ENCODE peak calls at places on chromosomes 6 and 20, in six cellular contexts. One of them, this sample, is unnamed.

GRCh38 chr6:28988536-28989415 is 16.3 kb downstream of the ZNF311 start:
- DNase-seq in GM12878: no peak
- DNase-seq in cardiac fibroblast: peak
- DNase-seq in heart left ventricle: peak
- DNase-seq in spleen: peak
- DNase-seq in Peyer's patch: peak
- DNase-seq in this sample: peak

GRCh38 chr6:151391471-151392428 is at the start of gene ZBTB2:
- DNase-seq in GM12878: no peak
- DNase-seq in cardiac fibroblast: peak
- DNase-seq in spleen: peak
- DNase-seq in heart left ventricle: peak
- DNase-seq in Peyer's patch: peak
- DNase-seq in this sample: peak

GRCh38 chr6:34414999-34415858 is 10.6 kb downstream of the RPS10 start:
- DNase-seq in heart left ventricle: peak
- DNase-seq in Peyer's patch: peak
- DNase-seq in spleen: no peak
- DNase-seq in GM12878: no peak
- DNase-seq in cardiac fibroblast: peak
- DNase-seq in this sample: peak

GRCh38 chr6:134719850-134720249 is 230.1 kb downstream of the ALDH8A1 start:
- DNase-seq in cardiac fibroblast: peak
- DNase-seq in GM12878: no peak
- DNase-seq in Peyer's patch: no peak
- DNase-seq in heart left ventricle: no peak
- DNase-seq in spleen: no peak
- DNase-seq in this sample: no peak

GRCh38 chr6:100695445-100695844 is 185.7 kb downstream of the ASCC3 start:
- DNase-seq in cardiac fibroblast: peak
- DNase-seq in Peyer's patch: no peak
- DNase-seq in spleen: no peak
- DNase-seq in GM12878: no peak
- DNase-seq in heart left ventricle: no peak
- DNase-seq in this sample: no peak

GRCh38 chr20:38032585-38033329 is 499 bp downstream of the TTI1 start:
- DNase-seq in heart left ventricle: no peak
- DNase-seq in spleen: peak
- DNase-seq in cardiac fibroblast: peak
- DNase-seq in Peyer's patch: no peak
- DNase-seq in GM12878: no peak
- DNase-seq in this sample: peak

GRCh38 chr20:8519887-8520286 is 387.8 kb downstream of the PLCB1 start:
- DNase-seq in GM12878: no peak
- DNase-seq in heart left ventricle: no peak
- DNase-seq in spleen: no peak
- DNase-seq in cardiac fibroblast: no peak
- DNase-seq in Peyer's patch: no peak
- DNase-seq in this sample: peak

GRCh38 chr6:34836451-34836850 is 44.6 kb downstream of the BLTP3A start:
- DNase-seq in heart left ventricle: no peak
- DNase-seq in spleen: no peak
- DNase-seq in cardiac fibroblast: no peak
- DNase-seq in GM12878: no peak
- DNase-seq in Peyer's patch: no peak
- DNase-seq in this sample: no peak

GRCh38 chr6:116111552-116112528 is 11.2 kb downstream of the NT5DC1 start:
- DNase-seq in Peyer's patch: peak
- DNase-seq in GM12878: no peak
- DNase-seq in heart left ventricle: no peak
- DNase-seq in cardiac fibroblast: peak
- DNase-seq in spleen: no peak
- DNase-seq in this sample: peak

GRCh38 chr6:156280131-156280530 is 497.0 kb upstream of the ARID1B start:
- DNase-seq in Peyer's patch: no peak
- DNase-seq in spleen: no peak
- DNase-seq in cardiac fibroblast: no peak
- DNase-seq in heart left ventricle: no peak
- DNase-seq in GM12878: no peak
- DNase-seq in this sample: peak

GRCh38 chr6:46016063-46016608 is 476 bp upstream of the CLIC5 start:
- DNase-seq in spleen: no peak
- DNase-seq in Peyer's patch: no peak
- DNase-seq in cardiac fibroblast: no peak
- DNase-seq in heart left ventricle: no peak
- DNase-seq in GM12878: no peak
- DNase-seq in this sample: no peak

GRCh38 chr6:11244387-11245126 is 12.1 kb upstream of the NEDD9 start:
- DNase-seq in cardiac fibroblast: no peak
- DNase-seq in Peyer's patch: no peak
- DNase-seq in spleen: no peak
- DNase-seq in GM12878: no peak
- DNase-seq in heart left ventricle: no peak
- DNase-seq in this sample: no peak

GRCh38 chr6:142874676-142875075 is 70.3 kb downstream of the HIVEP2 start:
- DNase-seq in Peyer's patch: peak
- DNase-seq in spleen: no peak
- DNase-seq in GM12878: no peak
- DNase-seq in cardiac fibroblast: no peak
- DNase-seq in heart left ventricle: no peak
- DNase-seq in this sample: no peak

GRCh38 chr6:156776470-156776840 is 723 bp upstream of the ARID1B start:
- DNase-seq in heart left ventricle: no peak
- DNase-seq in cardiac fibroblast: peak
- DNase-seq in GM12878: no peak
- DNase-seq in Peyer's patch: no peak
- DNase-seq in spleen: no peak
- DNase-seq in this sample: peak

GRCh38 chr20:37901667-37902503 is 1.0 kb upstream of the VSTM2L start:
- DNase-seq in spleen: no peak
- DNase-seq in cardiac fibroblast: peak
- DNase-seq in GM12878: no peak
- DNase-seq in heart left ventricle: no peak
- DNase-seq in Peyer's patch: peak
- DNase-seq in this sample: peak

DNA sequence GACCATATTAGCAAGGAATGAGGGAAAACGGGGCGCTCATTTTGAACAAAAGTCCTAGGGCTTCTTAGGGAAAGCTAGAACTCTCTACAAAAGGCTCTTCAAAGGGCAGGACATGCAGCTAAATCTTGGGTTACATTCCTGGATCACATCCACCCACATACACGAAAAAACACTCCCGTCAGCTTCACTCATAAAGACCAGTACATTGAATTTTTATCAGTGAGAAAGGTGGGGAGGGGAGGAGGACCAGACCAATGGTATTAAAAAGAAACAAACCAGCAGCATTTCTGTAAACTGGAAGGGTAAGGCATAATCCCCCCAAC is 31.7 kb downstream of the MYLK4 start:
- DNase-seq in heart left ventricle: no peak
- DNase-seq in cardiac fibroblast: peak
- DNase-seq in GM12878: no peak
- DNase-seq in Peyer's patch: no peak
- DNase-seq in spleen: no peak
- DNase-seq in this sample: no peak
- H3K4me3 ChIP-seq in heart left ventricle: no peak
- H3K4me3 ChIP-seq in cardiac fibroblast: no peak
- H3K4me3 ChIP-seq in GM12878: no peak
- H3K4me3 ChIP-seq in Peyer's patch: no peak
- H3K4me3 ChIP-seq in spleen: no peak
- H3K4me3 ChIP-seq in this sample: no peak

GRCh38 chr20:22438926-22439325 is 145.4 kb downstream of the FOXA2 start:
- DNase-seq in GM12878: no peak
- DNase-seq in Peyer's patch: no peak
- DNase-seq in cardiac fibroblast: no peak
- DNase-seq in spleen: no peak
- DNase-seq in heart left ventricle: no peak
- DNase-seq in this sample: peak
- TF ChIP-seq CTCF in GM12878: peak
- TF ChIP-seq CTCF in Peyer's patch: no peak
- TF ChIP-seq CTCF in cardiac fibroblast: peak
- TF ChIP-seq CTCF in spleen: no peak
- TF ChIP-seq CTCF in heart left ventricle: no peak
- TF ChIP-seq CTCF in this sample: peak

DNA sequence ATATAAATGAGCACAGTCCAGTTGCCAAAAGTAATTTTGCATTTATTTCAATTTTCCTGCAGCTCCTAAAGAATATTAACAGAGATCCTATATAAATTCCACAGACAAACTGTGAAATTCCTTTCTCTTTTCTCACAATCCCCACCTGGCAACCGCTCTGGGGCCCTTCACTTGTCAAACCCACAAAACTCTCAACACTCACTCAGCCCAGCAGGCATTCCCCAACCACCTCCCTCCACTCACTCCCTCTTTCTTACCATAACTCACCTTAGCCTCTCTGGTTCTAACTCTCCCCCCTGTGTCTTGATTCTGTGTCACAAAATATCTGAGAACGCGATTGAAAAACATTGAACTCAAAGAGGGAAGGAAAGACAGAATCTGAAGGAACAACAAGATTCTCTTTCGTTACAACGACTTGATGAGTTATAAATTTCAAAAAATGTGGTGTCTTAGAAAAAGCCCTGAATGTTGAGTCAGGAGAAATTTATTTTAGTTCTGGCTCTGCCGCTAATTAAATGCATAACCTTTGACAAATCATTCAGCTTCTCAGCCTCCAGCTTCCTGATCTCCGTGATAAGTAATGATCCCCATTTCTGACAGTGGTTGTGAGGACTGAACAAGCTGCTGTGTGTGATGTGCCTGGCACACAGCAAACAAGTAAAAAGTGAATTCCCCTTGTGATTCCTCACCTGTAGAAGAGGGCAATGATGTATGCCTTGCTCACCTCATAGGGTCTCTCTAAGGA is 87.9 kb downstream of the UNC5CL start:
- DNase-seq in GM12878: no peak
- DNase-seq in Peyer's patch: no peak
- DNase-seq in cardiac fibroblast: no peak
- DNase-seq in heart left ventricle: no peak
- DNase-seq in spleen: no peak
- DNase-seq in this sample: no peak
- H3K4me3 ChIP-seq in GM12878: no peak
- H3K4me3 ChIP-seq in Peyer's patch: no peak
- H3K4me3 ChIP-seq in cardiac fibroblast: no peak
- H3K4me3 ChIP-seq in heart left ventricle: no peak
- H3K4me3 ChIP-seq in spleen: no peak
- H3K4me3 ChIP-seq in this sample: no peak

DNA sequence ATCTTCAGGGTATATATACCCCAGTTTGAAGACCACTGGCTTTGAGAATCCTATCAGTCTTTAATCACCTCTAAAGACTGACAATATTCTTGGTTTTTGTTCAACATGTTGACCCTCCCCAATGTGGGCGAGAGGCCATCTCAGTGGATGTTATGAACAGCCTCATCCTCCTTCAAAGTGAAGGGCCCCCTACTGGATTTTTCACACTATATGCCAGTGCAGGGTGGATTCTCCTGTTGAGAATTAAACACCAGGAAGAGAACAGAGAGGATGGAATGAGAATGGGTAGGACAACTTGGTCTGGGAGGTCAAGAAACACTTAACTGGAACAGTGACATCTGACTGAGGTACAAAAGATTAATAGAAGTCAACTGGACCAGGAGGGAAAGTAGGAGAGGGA is 327.1 kb downstream of the MAFB start:
- DNase-seq in GM12878: no peak
- DNase-seq in spleen: no peak
- DNase-seq in Peyer's patch: no peak
- DNase-seq in heart left ventricle: no peak
- DNase-seq in cardiac fibroblast: no peak
- DNase-seq in this sample: no peak
- TF ChIP-seq CTCF in GM12878: no peak
- TF ChIP-seq CTCF in spleen: no peak
- TF ChIP-seq CTCF in Peyer's patch: no peak
- TF ChIP-seq CTCF in heart left ventricle: no peak
- TF ChIP-seq CTCF in cardiac fibroblast: no peak
- TF ChIP-seq CTCF in this sample: no peak

DNA sequence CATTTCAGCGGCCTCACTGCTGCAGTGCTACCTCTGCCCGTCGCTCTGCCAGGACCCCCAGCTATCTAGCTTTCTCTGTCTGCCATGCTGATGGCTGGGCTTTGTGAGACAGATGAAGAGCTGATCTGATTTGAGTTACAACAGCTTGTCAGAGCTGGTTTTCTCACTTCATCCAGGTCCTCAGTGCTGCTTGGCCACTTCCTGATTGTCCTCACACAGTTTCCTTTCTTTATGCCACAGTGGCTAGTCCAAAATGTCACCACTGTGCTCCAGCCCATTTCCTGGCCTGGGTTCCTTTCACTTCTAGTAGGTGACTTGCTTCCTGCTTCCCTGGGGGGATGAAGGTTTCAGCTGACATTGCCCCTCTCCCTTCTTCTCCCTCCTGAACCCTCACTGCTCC is 35.4 kb downstream of the FNDC1 start:
- DNase-seq in Peyer's patch: no peak
- DNase-seq in GM12878: no peak
- DNase-seq in spleen: no peak
- DNase-seq in heart left ventricle: no peak
- DNase-seq in cardiac fibroblast: no peak
- DNase-seq in this sample: no peak
- H3K4me3 ChIP-seq in Peyer's patch: no peak
- H3K4me3 ChIP-seq in GM12878: no peak
- H3K4me3 ChIP-seq in spleen: no peak
- H3K4me3 ChIP-seq in heart left ventricle: no peak
- H3K4me3 ChIP-seq in cardiac fibroblast: no peak
- H3K4me3 ChIP-seq in this sample: no peak

DNA sequence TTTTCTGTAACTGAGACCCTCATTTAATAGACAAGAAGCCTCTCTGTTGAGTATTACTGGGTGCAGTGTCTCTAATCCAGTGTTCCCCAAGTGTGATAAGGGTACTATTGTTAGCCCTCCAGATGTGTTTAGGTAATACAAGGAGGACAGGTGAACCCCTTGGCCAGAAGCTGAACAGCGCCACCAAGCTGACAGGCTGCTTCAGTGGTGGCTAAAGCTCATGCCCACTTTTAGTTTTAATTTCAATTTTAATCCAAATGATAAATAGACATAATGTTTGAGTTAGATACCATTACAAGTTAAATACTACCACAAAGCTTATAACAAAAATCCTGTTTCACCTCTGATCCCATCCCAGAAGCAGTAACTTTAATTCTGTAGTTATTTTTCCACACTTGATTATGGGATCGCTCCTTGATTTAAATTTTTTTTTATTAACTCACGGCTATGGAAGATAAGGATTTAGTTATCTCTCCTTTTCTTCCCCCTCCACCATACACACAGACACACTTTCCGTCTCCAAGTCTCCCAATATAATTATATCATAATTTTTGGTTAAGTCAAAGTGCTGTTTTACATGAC is 8.3 kb upstream of the STK35 start:
- DNase-seq in cardiac fibroblast: peak
- DNase-seq in spleen: no peak
- DNase-seq in heart left ventricle: no peak
- DNase-seq in Peyer's patch: peak
- DNase-seq in GM12878: no peak
- DNase-seq in this sample: peak
- TF ChIP-seq CTCF in cardiac fibroblast: peak
- TF ChIP-seq CTCF in spleen: no peak
- TF ChIP-seq CTCF in heart left ventricle: no peak
- TF ChIP-seq CTCF in Peyer's patch: no peak
- TF ChIP-seq CTCF in GM12878: peak
- TF ChIP-seq CTCF in this sample: peak

GRCh38 chr20:18496042-18496441 is 983 bp downstream of the RBBP9 start:
- DNase-seq in spleen: no peak
- DNase-seq in Peyer's patch: no peak
- DNase-seq in cardiac fibroblast: no peak
- DNase-seq in heart left ventricle: no peak
- DNase-seq in GM12878: no peak
- DNase-seq in this sample: peak
- H3K4me3 ChIP-seq in spleen: peak
- H3K4me3 ChIP-seq in Peyer's patch: no peak
- H3K4me3 ChIP-seq in cardiac fibroblast: peak
- H3K4me3 ChIP-seq in heart left ventricle: peak
- H3K4me3 ChIP-seq in GM12878: peak
- H3K4me3 ChIP-seq in this sample: peak